ENCODE peak calls at places on chromosomes 13 and 19, in seven cellular contexts. V is endothelial cell; Q is amygdala; J is naive thymus-derived CD8-positive, alpha-beta T cell; N is nephron progenitor cell; M is stimulated activated CD4-positive, alpha-beta T cell treated with anti-CD3 and anti-CD28 coated beads, Interleukin-4, amount 100 ng/mL, for 4 hours; U is effector memory CD8-positive, alpha-beta T cell. L is an unnamed sample.

GRCh38 chr19:55257461-55258411 is 1.1 kb downstream of the PPP6R1 start:
- DNase-seq in J (no peak), V (peak), M (peak), N (peak), U (no peak), Q (peak), L (no peak)

GRCh38 chr19:18023596-18024212 is 15.7 kb downstream of the ARRDC2 start:
- DNase-seq in J (peak), Q (peak), N (no peak), V (peak), M (no peak), U (peak), L (no peak)

GRCh38 chr13:107866666-107867623 is 348.4 kb downstream of the LIG4 start:
- DNase-seq in U (no peak), J (no peak), N (peak), Q (peak), M (no peak), V (peak), L (peak)

GRCh38 chr13:85019121-85019520 is 780.1 kb downstream of the SLITRK6 start:
- DNase-seq in J (no peak), N (no peak), V (no peak), M (no peak), Q (no peak), U (no peak), L (no peak)

GRCh38 chr19:3544742-3545668 is 6.0 kb downstream of the TEKTIP1 start:
- DNase-seq in N (peak), J (peak), U (peak), V (peak), M (peak), Q (peak), L (peak)

GRCh38 chr13:39913339-39913738 is 257.9 kb downstream of the COG6 start:
- DNase-seq in J (no peak), V (no peak), N (no peak), M (no peak), U (no peak), Q (no peak), L (no peak)

GRCh38 chr13:94708031-94708571 is 4.2 kb downstream of the SOX21 start:
- DNase-seq in U (no peak), N (peak), Q (peak), J (no peak), V (no peak), M (no peak), L (no peak)

GRCh38 chr13:49086711-49087110 is 111.0 kb downstream of the FNDC3A start:
- DNase-seq in N (no peak), M (no peak), V (no peak), U (no peak), Q (no peak), J (no peak), L (no peak)

L was measured in SK-N-DZ.